ENCODE peak calls at places on chromosomes 1 and 21, in four cellular contexts. One of them, this sample, is unnamed.

GRCh38 chr1:207077470-207078377 is 10.9 kb upstream of the C4BPB start:
- DNase-seq in lung: peak
- DNase-seq in cardiac fibroblast: peak
- DNase-seq in mesothelial cell of epicardium: no peak
- DNase-seq in this sample: no peak

GRCh38 chr1:225396357-225396756 is 31.5 kb downstream of the LBR start:
- DNase-seq in lung: no peak
- DNase-seq in cardiac fibroblast: no peak
- DNase-seq in mesothelial cell of epicardium: no peak
- DNase-seq in this sample: no peak

GRCh38 chr1:90723561-90724108 is 6.5 kb upstream of the BARHL2 start:
- DNase-seq in lung: no peak
- DNase-seq in cardiac fibroblast: no peak
- DNase-seq in mesothelial cell of epicardium: no peak
- DNase-seq in this sample: no peak

GRCh38 chr1:151287341-151287699 is 5.2 kb downstream of the ZNF687 start:
- DNase-seq in lung: no peak
- DNase-seq in cardiac fibroblast: no peak
- DNase-seq in mesothelial cell of epicardium: no peak
- DNase-seq in this sample: no peak

GRCh38 chr1:232591344-232591743 is 38.6 kb downstream of the SIPA1L2 start:
- DNase-seq in lung: no peak
- DNase-seq in cardiac fibroblast: no peak
- DNase-seq in mesothelial cell of epicardium: no peak
- DNase-seq in this sample: no peak

GRCh38 chr1:36864182-36865079 is 169.9 kb downstream of the GRIK3 start:
- DNase-seq in lung: no peak
- DNase-seq in cardiac fibroblast: no peak
- DNase-seq in mesothelial cell of epicardium: no peak
- DNase-seq in this sample: no peak

GRCh38 chr1:230077436-230078221 is 10.6 kb downstream of the GALNT2 start:
- DNase-seq in lung: no peak
- DNase-seq in cardiac fibroblast: no peak
- DNase-seq in mesothelial cell of epicardium: no peak
- DNase-seq in this sample: no peak

GRCh38 chr1:245495681-245496080 is 340.9 kb downstream of the KIF26B start:
- DNase-seq in lung: no peak
- DNase-seq in cardiac fibroblast: no peak
- DNase-seq in mesothelial cell of epicardium: no peak
- DNase-seq in this sample: no peak

GRCh38 chr1:212752256-212752933 is 39.2 kb downstream of the NSL1 start:
- DNase-seq in lung: no peak
- DNase-seq in cardiac fibroblast: peak
- DNase-seq in mesothelial cell of epicardium: no peak
- DNase-seq in this sample: no peak

GRCh38 chr1:76154213-76154956 is 79.8 kb downstream of the ST6GALNAC3 start:
- DNase-seq in lung: peak
- DNase-seq in cardiac fibroblast: peak
- DNase-seq in mesothelial cell of epicardium: peak
- DNase-seq in this sample: peak

GRCh38 chr1:29305943-29306342 is 69.6 kb downstream of the PTPRU start:
- DNase-seq in lung: no peak
- DNase-seq in cardiac fibroblast: peak
- DNase-seq in mesothelial cell of epicardium: no peak
- DNase-seq in this sample: no peak
- TF ChIP-seq CTCF in lung: no peak
- TF ChIP-seq CTCF in cardiac fibroblast: no peak
- TF ChIP-seq CTCF in mesothelial cell of epicardium: no peak
- TF ChIP-seq CTCF in this sample: no peak

GRCh38 chr1:242005866-242006565 is 7.1 kb upstream of the MAP1LC3C start:
- DNase-seq in lung: no peak
- DNase-seq in cardiac fibroblast: no peak
- DNase-seq in mesothelial cell of epicardium: no peak
- DNase-seq in this sample: no peak

GRCh38 chr1:242002072-242002471 is 3.2 kb upstream of the MAP1LC3C start:
- DNase-seq in lung: no peak
- DNase-seq in cardiac fibroblast: no peak
- DNase-seq in mesothelial cell of epicardium: no peak
- DNase-seq in this sample: no peak

GRCh38 chr1:242008788-242009500 is 10.0 kb upstream of the MAP1LC3C start:
- DNase-seq in lung: no peak
- DNase-seq in cardiac fibroblast: no peak
- DNase-seq in mesothelial cell of epicardium: no peak
- DNase-seq in this sample: no peak

GRCh38 chr1:242002528-242002927 is 3.6 kb upstream of the MAP1LC3C start:
- DNase-seq in lung: no peak
- DNase-seq in cardiac fibroblast: no peak
- DNase-seq in mesothelial cell of epicardium: no peak
- DNase-seq in this sample: no peak

GRCh38 chr1:242004751-242005495 is 6.0 kb upstream of the MAP1LC3C start:
- DNase-seq in lung: no peak
- DNase-seq in cardiac fibroblast: no peak
- DNase-seq in mesothelial cell of epicardium: no peak
- DNase-seq in this sample: no peak
- TF ChIP-seq CTCF in lung: no peak
- TF ChIP-seq CTCF in cardiac fibroblast: no peak
- TF ChIP-seq CTCF in mesothelial cell of epicardium: no peak
- TF ChIP-seq CTCF in this sample: no peak

DNA sequence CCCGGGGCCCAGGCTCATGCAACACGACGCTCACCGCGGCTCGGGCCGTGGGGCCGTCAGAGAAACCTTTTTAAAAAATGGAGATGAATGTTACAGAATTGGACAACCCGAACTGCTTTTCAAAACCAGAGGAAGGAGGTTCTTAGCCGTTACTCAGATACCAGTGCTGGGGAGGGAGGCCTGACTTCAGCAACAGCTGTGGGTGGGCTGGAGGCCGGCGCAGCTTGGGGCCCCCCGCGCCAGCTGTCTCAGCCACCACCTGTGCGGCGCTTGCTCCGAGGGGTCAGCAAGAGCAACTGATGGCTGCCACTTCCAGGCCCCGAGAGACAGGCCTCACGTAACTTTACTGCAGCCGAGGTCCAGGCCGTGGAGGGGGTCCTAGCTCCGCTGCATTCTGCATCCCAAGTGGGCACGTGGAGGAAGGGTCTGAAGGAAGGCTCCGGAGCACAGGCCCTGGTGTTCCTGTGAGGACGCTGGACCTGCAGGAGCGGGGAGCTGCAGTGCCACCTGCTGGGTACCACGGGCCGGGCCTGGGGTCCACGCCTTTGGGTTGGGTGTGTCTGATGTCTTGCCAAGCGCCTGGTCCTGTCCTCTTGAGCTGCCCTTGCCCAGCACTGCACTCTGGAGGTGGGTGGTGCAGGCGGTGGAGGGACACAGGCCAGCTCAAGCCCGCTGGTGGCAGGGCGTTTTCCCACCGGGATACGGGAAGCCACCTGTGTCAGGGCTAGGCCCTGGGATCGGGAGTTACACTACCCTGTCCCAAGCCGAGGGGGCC is 9.8 kb downstream of the THAP3 start:
- DNase-seq in lung: peak
- DNase-seq in cardiac fibroblast: peak
- DNase-seq in mesothelial cell of epicardium: no peak
- DNase-seq in this sample: peak
- TF ChIP-seq CTCF in lung: no peak
- TF ChIP-seq CTCF in cardiac fibroblast: peak
- TF ChIP-seq CTCF in mesothelial cell of epicardium: no peak
- TF ChIP-seq CTCF in this sample: peak

GRCh38 chr21:44426663-44427191 is 28.6 kb upstream of the LRRC3 start:
- DNase-seq in lung: no peak
- DNase-seq in cardiac fibroblast: no peak
- DNase-seq in mesothelial cell of epicardium: no peak
- DNase-seq in this sample: no peak
- TF ChIP-seq CTCF in lung: no peak
- TF ChIP-seq CTCF in cardiac fibroblast: no peak
- TF ChIP-seq CTCF in mesothelial cell of epicardium: no peak
- TF ChIP-seq CTCF in this sample: no peak

GRCh38 chr1:231161711-231162299 is at the start of gene TRIM67:
- DNase-seq in lung: no peak
- DNase-seq in cardiac fibroblast: peak
- DNase-seq in mesothelial cell of epicardium: no peak
- DNase-seq in this sample: peak
- TF ChIP-seq CTCF in lung: no peak
- TF ChIP-seq CTCF in cardiac fibroblast: no peak
- TF ChIP-seq CTCF in mesothelial cell of epicardium: no peak
- TF ChIP-seq CTCF in this sample: no peak

GRCh38 chr1:113266788-113267187 is 123.5 kb upstream of the MAGI3 start:
- DNase-seq in lung: no peak
- DNase-seq in cardiac fibroblast: no peak
- DNase-seq in mesothelial cell of epicardium: no peak
- DNase-seq in this sample: no peak

GRCh38 chr1:113265196-113265595 is 125.1 kb upstream of the MAGI3 start:
- DNase-seq in lung: no peak
- DNase-seq in cardiac fibroblast: no peak
- DNase-seq in mesothelial cell of epicardium: no peak
- DNase-seq in this sample: no peak

GRCh38 chr1:113271039-113271438 is 119.3 kb upstream of the MAGI3 start:
- DNase-seq in lung: no peak
- DNase-seq in cardiac fibroblast: no peak
- DNase-seq in mesothelial cell of epicardium: no peak
- DNase-seq in this sample: no peak

GRCh38 chr1:113275083-113275482 is 115.2 kb upstream of the MAGI3 start:
- DNase-seq in lung: no peak
- DNase-seq in cardiac fibroblast: no peak
- DNase-seq in mesothelial cell of epicardium: no peak
- DNase-seq in this sample: no peak

GRCh38 chr1:113269577-113269976 is 120.7 kb upstream of the MAGI3 start:
- DNase-seq in lung: no peak
- DNase-seq in cardiac fibroblast: no peak
- DNase-seq in mesothelial cell of epicardium: no peak
- DNase-seq in this sample: no peak
- TF ChIP-seq CTCF in lung: no peak
- TF ChIP-seq CTCF in cardiac fibroblast: no peak
- TF ChIP-seq CTCF in mesothelial cell of epicardium: no peak
- TF ChIP-seq CTCF in this sample: no peak

GRCh38 chr1:145849356-145850165 is 4.1 kb downstream of the NUDT17 start:
- DNase-seq in lung: peak
- DNase-seq in cardiac fibroblast: peak
- DNase-seq in mesothelial cell of epicardium: no peak
- DNase-seq in this sample: no peak
- TF ChIP-seq CTCF in lung: no peak
- TF ChIP-seq CTCF in cardiac fibroblast: peak
- TF ChIP-seq CTCF in mesothelial cell of epicardium: peak
- TF ChIP-seq CTCF in this sample: peak

GRCh38 chr1:21654209-21654608 is 14.9 kb downstream of the RAP1GAP start:
- DNase-seq in lung: no peak
- DNase-seq in cardiac fibroblast: no peak
- DNase-seq in mesothelial cell of epicardium: no peak
- DNase-seq in this sample: no peak

GRCh38 chr1:21657456-21658190 is 11.5 kb downstream of the RAP1GAP start:
- DNase-seq in lung: no peak
- DNase-seq in cardiac fibroblast: no peak
- DNase-seq in mesothelial cell of epicardium: no peak
- DNase-seq in this sample: no peak

GRCh38 chr1:21655259-21655658 is 13.9 kb downstream of the RAP1GAP start:
- DNase-seq in lung: no peak
- DNase-seq in cardiac fibroblast: no peak
- DNase-seq in mesothelial cell of epicardium: no peak
- DNase-seq in this sample: no peak

GRCh38 chr1:21653744-21654100 is 15.4 kb downstream of the RAP1GAP start:
- DNase-seq in lung: no peak
- DNase-seq in cardiac fibroblast: no peak
- DNase-seq in mesothelial cell of epicardium: no peak
- DNase-seq in this sample: no peak

DNA sequence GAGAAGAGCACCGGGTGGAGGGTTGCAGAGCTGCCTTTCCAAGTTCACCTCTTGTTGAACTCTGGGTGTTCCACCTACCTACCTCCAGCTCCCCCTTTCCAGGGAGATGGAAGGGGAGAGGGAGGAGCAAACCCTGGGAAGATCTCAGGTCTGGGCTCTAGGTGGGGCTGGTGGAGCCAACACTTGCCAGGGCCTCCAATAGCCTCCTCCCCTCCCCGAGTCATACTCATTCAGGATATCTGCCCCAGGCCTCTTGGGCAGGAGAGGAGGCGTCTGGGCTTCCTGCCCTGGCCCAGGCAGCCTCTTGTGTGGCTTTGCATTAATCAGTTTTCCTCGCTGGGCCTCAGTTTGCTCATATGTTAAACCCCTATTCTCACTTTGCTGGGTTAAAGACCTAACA is 13.4 kb downstream of the RAP1GAP start:
- DNase-seq in lung: no peak
- DNase-seq in cardiac fibroblast: no peak
- DNase-seq in mesothelial cell of epicardium: no peak
- DNase-seq in this sample: no peak
- TF ChIP-seq CTCF in lung: no peak
- TF ChIP-seq CTCF in cardiac fibroblast: no peak
- TF ChIP-seq CTCF in mesothelial cell of epicardium: no peak
- TF ChIP-seq CTCF in this sample: no peak

DNA sequence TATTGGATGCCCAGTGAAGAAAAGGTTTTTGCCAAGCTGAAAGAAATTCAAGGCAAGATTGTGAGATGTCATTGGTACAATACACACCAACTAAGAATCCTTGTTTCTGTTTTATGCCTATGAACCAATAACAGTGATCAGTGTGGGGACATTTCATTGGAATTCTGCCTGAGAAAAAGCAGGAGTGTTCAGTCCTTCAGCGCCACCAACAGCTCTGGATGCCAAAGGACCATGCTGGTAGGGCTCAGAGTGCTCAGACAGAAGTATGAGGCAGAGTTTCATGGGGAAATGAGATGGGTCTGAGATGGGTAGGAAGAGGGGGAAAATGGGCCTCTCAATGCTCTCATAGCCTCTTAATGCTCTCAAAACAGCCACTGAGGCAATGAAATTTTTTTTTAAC is 56.5 kb downstream of the GABPA start:
- DNase-seq in lung: no peak
- DNase-seq in cardiac fibroblast: no peak
- DNase-seq in mesothelial cell of epicardium: no peak
- DNase-seq in this sample: no peak
- TF ChIP-seq CTCF in lung: no peak
- TF ChIP-seq CTCF in cardiac fibroblast: no peak
- TF ChIP-seq CTCF in mesothelial cell of epicardium: no peak
- TF ChIP-seq CTCF in this sample: no peak

GRCh38 chr1:15849775-15850449 is 2.4 kb downstream of the SPEN start:
- DNase-seq in lung: peak
- DNase-seq in cardiac fibroblast: peak
- DNase-seq in mesothelial cell of epicardium: peak
- DNase-seq in this sample: no peak
- TF ChIP-seq CTCF in lung: no peak
- TF ChIP-seq CTCF in cardiac fibroblast: no peak
- TF ChIP-seq CTCF in mesothelial cell of epicardium: no peak
- TF ChIP-seq CTCF in this sample: no peak

This sample was measured in D721Med.